ENCODE peak calls at places on chromosomes 16 and 17, in five cellular contexts. V is GM03348; L is mucosa of gallbladder; F is activated CD4-positive, alpha-beta T cell treated with anti-CD3 and anti-CD28 coated beads for 36 hours; J is HFFc6. M is an unnamed sample.

GRCh38 chr16:67673712-67674580 is 7.3 kb downstream of the C16orf86 start:
- DNase-seq in V (no peak), L (peak), F (no peak), J (no peak), M (no peak)

GRCh38 chr17:79789943-79790804 is 6.7 kb downstream of the CBX8 start:
- DNase-seq in V (peak), L (no peak), F (peak), J (no peak), M (peak)

GRCh38 chr16:49158029-49158642 is 123.5 kb downstream of the CBLN1 start:
- DNase-seq in V (no peak), L (peak), F (peak), J (no peak), M (peak)

GRCh38 chr17:59451706-59452105 is 113.7 kb upstream of the DHX40 start:
- DNase-seq in V (peak), L (no peak), F (no peak), J (peak), M (peak)

GRCh38 chr16:23679274-23679985 is 741 bp downstream of the PLK1 start:
- DNase-seq in V (peak), L (no peak), F (peak), J (no peak), M (peak)

GRCh38 chr17:82349287-82349701 is 9.8 kb upstream of the TEX19 start:
- DNase-seq in V (peak), L (no peak), F (peak), J (no peak), M (peak)

GRCh38 chr17:50689956-50690886 is 17.5 kb downstream of the ANKRD40 start:
- DNase-seq in V (no peak), L (no peak), F (no peak), J (no peak), M (no peak)

GRCh38 chr17:61641715-61642114 is 50.7 kb upstream of the NACA2 start:
- DNase-seq in V (no peak), L (no peak), F (no peak), J (no peak), M (no peak)

GRCh38 chr16:80503144-80503543 is 37.6 kb upstream of the DYNLRB2 start:
- DNase-seq in V (no peak), L (no peak), F (no peak), J (no peak), M (no peak)

GRCh38 chr16:1378087-1378803 is 26.5 kb downstream of the GNPTG start:
- DNase-seq in V (no peak), L (no peak), F (no peak), J (no peak), M (no peak)

GRCh38 chr17:19284005-19284959 is 47.1 kb downstream of the EPN2 start:
- DNase-seq in V (no peak), L (no peak), F (peak), J (no peak), M (no peak)

GRCh38 chr16:68091604-68092261 is 6.6 kb downstream of the NFATC3 start:
- DNase-seq in V (no peak), L (no peak), F (no peak), J (peak), M (no peak)

GRCh38 chr16:53664724-53665345 is 38.8 kb downstream of the RPGRIP1L start:
- DNase-seq in V (peak), L (no peak), F (peak), J (peak), M (peak)

GRCh38 chr17:65694601-65695000 is 133.2 kb upstream of the AXIN2 start:
- DNase-seq in V (no peak), L (no peak), F (no peak), J (no peak), M (no peak)

GRCh38 chr16:87206646-87207451 is 110.3 kb downstream of the C16orf95 start:
- DNase-seq in V (peak), L (no peak), F (no peak), J (peak), M (no peak)

GRCh38 chr17:45227101-45227591 is 5.5 kb downstream of the FMNL1 start:
- DNase-seq in V (no peak), L (peak), F (peak), J (no peak), M (no peak)

GRCh38 chr16:22189473-22190168 is 16.5 kb upstream of the EEF2K start:
- DNase-seq in V (peak), L (peak), F (peak), J (no peak), M (no peak)

GRCh38 chr16:11585460-11586374 is 1.0 kb downstream of the LITAF start:
- DNase-seq in V (no peak), L (no peak), F (peak), J (no peak), M (no peak)

GRCh38 chr17:79960788-79961522 is 74.7 kb downstream of the TBC1D16 start:
- DNase-seq in V (no peak), L (no peak), F (no peak), J (peak), M (no peak)

GRCh38 chr17:80664217-80664780 is 119.7 kb downstream of the RPTOR start:
- DNase-seq in V (peak), L (no peak), F (peak), J (no peak), M (peak)

GRCh38 chr16:27314161-27314723 is 468 bp downstream of the IL4R start:
- DNase-seq in V (peak), L (peak), F (peak), J (peak), M (peak)

GRCh38 chr16:965487-965886 is 5.3 kb downstream of the LMF1 start:
- DNase-seq in V (no peak), L (no peak), F (no peak), J (no peak), M (no peak)

GRCh38 chr17:27870345-27870744 is 22.8 kb downstream of the LYRM9 start:
- DNase-seq in V (no peak), L (no peak), F (no peak), J (no peak), M (no peak)

GRCh38 chr16:75648265-75649076 is 898 bp downstream of the TERF2IP start:
- DNase-seq in V (peak), L (peak), F (peak), J (peak), M (peak)

GRCh38 chr16:2244301-2244700 is 7.1 kb downstream of the ECI1 start:
- DNase-seq in V (no peak), L (no peak), F (no peak), J (no peak), M (no peak)

GRCh38 chr16:70157477-70158260 is 15.9 kb upstream of the CLEC18C start:
- DNase-seq in V (no peak), L (no peak), F (no peak), J (no peak), M (no peak)

GRCh38 chr17:75845933-75846700 is 1.9 kb upstream of the UNC13D start:
- DNase-seq in V (no peak), L (no peak), F (no peak), J (no peak), M (no peak)